ENCODE peak calls at places on chromosomes 16 and 17, in four cellular contexts. X is spleen, T is sigmoid colon, G is prostate gland. V is an unnamed sample.

GRCh38 chr17:35809855-35810461 is 674 bp downstream of the TAF15 start:
- DNase-seq in X (no peak), T (no peak), G (no peak), V (no peak)

GRCh38 chr16:58652741-58653140 is 23.1 kb upstream of the CNOT1 start:
- DNase-seq in X (no peak), T (no peak), G (no peak), V (no peak)

GRCh38 chr17:37693328-37693727 is 50.1 kb upstream of the DDX52 start:
- DNase-seq in X (no peak), T (peak; percentile 40), G (no peak), V (no peak)

GRCh38 chr16:16045879-16046278 is 96.5 kb downstream of the ABCC1 start:
- DNase-seq in X (no peak), T (no peak), G (no peak), V (no peak)

GRCh38 chr17:61460796-61461585 is 8.8 kb downstream of the TBX4 start:
- DNase-seq in X (no peak), T (peak; percentile 38), G (no peak), V (no peak)

GRCh38 chr17:869567-870530 is 87.7 kb downstream of the MRM3 start:
- DNase-seq in X (no peak), T (peak; percentile 89), G (peak; percentile 55), V (no peak)

GRCh38 chr16:85571813-85572619 is 41.1 kb upstream of the GSE1 start:
- DNase-seq in X (no peak), T (no peak), G (no peak), V (no peak)

GRCh38 chr16:27441998-27442397 is 40.0 kb downstream of the IL21R start:
- DNase-seq in X (peak; percentile 28), T (peak; percentile 12), G (no peak), V (no peak)

GRCh38 chr17:9402590-9403199 is 172.9 kb downstream of the STX8 start:
- DNase-seq in X (no peak), T (no peak), G (no peak), V (peak; percentile 22)

GRCh38 chr17:55632893-55633292 is 89.8 kb downstream of the TMEM100 start:
- DNase-seq in X (no peak), T (no peak), G (no peak), V (no peak)

GRCh38 chr17:55845385-55845784 is 94.5 kb downstream of the PCTP start:
- DNase-seq in X (peak; percentile 74), T (peak; percentile 82), G (peak; percentile 20), V (peak; percentile 33)

GRCh38 chr16:66878067-66878466 is 2.2 kb upstream of the PDP2 start:
- DNase-seq in X (no peak), T (no peak), G (no peak), V (peak; percentile 58)

GRCh38 chr16:49466529-49466831 is 92.9 kb downstream of the C16orf78 start:
- DNase-seq in X (peak; percentile 9), T (peak; percentile 25), G (no peak), V (no peak)

GRCh38 chr16:31149332-31149731 is 534 bp downstream of the PRSS36 start:
- DNase-seq in X (no peak), T (no peak), G (no peak), V (no peak)

GRCh38 chr17:19413725-19414124 is 2.7 kb downstream of the RNF112 start:
- DNase-seq in X (no peak), T (no peak), G (no peak), V (no peak)

GRCh38 chr16:70349783-70350182 is 3.1 kb downstream of the DDX19A start:
- DNase-seq in X (no peak), T (no peak), G (no peak), V (no peak)

GRCh38 chr17:76940738-76941350 is 72.6 kb downstream of the MGAT5B start:
- DNase-seq in X (no peak), T (no peak), G (no peak), V (no peak)

GRCh38 chr16:80463303-80463702 is 77.5 kb upstream of the DYNLRB2 start:
- DNase-seq in X (no peak), T (no peak), G (no peak), V (no peak)

GRCh38 chr16:7791191-7791590 is 458.5 kb downstream of the RBFOX1 start:
- DNase-seq in X (no peak), T (no peak), G (no peak), V (no peak)

GRCh38 chr17:38602453-38602852 is 3.3 kb downstream of the SRCIN1 start:
- DNase-seq in X (no peak), T (no peak), G (no peak), V (no peak)

GRCh38 chr17:57604771-57605733 is 140.0 kb downstream of the CCDC182 start:
- DNase-seq in X (peak; percentile 90), T (peak; percentile 84), G (peak; percentile 49), V (peak; percentile 65)

GRCh38 chr16:14181371-14182050 is 110.4 kb downstream of the MRTFB start:
- DNase-seq in X (no peak), T (no peak), G (no peak), V (no peak)

GRCh38 chr17:13420294-13421277 is 181.1 kb downstream of the HS3ST3A1 start:
- DNase-seq in X (no peak), T (no peak), G (no peak), V (no peak)

GRCh38 chr16:74623214-74623842 is 16.4 kb upstream of the GLG1 start:
- DNase-seq in X (no peak), T (no peak), G (no peak), V (no peak)

GRCh38 chr17:20171741-20172377 is 162.7 kb downstream of the SPECC1 start:
- DNase-seq in X (no peak), T (no peak), G (no peak), V (peak; percentile 16)

GRCh38 chr17:71633391-71633849 is 487.4 kb upstream of the SOX9 start:
- DNase-seq in X (no peak), T (no peak), G (peak; percentile 33), V (no peak)

GRCh38 chr16:65662236-65662635 is 540.4 kb upstream of the CDH11 start:
- DNase-seq in X (no peak), T (no peak), G (no peak), V (no peak)

GRCh38 chr17:76523084-76524037 is 14.1 kb downstream of the CYGB start:
- DNase-seq in X (peak; percentile 97), T (peak; percentile 85), G (no peak), V (peak; percentile 78)

GRCh38 chr16:660132-660458 is 7.8 kb upstream of the RHOT2 start:
- DNase-seq in X (no peak), T (no peak), G (no peak), V (no peak)

GRCh38 chr17:75518201-75518600 is 1.9 kb downstream of the TSEN54 start:
- DNase-seq in X (no peak), T (no peak), G (no peak), V (no peak)

GRCh38 chr17:72270530-72270929 is 149.7 kb downstream of the SOX9 start:
- DNase-seq in X (no peak), T (no peak), G (peak; percentile 64), V (no peak)

GRCh38 chr16:55499951-55500350 is 8.9 kb upstream of the LPCAT2 start:
- DNase-seq in X (no peak), T (peak; percentile 46), G (no peak), V (no peak)

GRCh38 chr17:27226611-27227234 is 67.2 kb upstream of the WSB1 start:
- DNase-seq in X (no peak), T (no peak), G (no peak), V (peak; percentile 55)

GRCh38 chr17:77498056-77498785 is 357.5 kb downstream of the SEC14L1 start:
- DNase-seq in X (peak; percentile 56), T (peak; percentile 61), G (no peak), V (no peak)

DNA sequence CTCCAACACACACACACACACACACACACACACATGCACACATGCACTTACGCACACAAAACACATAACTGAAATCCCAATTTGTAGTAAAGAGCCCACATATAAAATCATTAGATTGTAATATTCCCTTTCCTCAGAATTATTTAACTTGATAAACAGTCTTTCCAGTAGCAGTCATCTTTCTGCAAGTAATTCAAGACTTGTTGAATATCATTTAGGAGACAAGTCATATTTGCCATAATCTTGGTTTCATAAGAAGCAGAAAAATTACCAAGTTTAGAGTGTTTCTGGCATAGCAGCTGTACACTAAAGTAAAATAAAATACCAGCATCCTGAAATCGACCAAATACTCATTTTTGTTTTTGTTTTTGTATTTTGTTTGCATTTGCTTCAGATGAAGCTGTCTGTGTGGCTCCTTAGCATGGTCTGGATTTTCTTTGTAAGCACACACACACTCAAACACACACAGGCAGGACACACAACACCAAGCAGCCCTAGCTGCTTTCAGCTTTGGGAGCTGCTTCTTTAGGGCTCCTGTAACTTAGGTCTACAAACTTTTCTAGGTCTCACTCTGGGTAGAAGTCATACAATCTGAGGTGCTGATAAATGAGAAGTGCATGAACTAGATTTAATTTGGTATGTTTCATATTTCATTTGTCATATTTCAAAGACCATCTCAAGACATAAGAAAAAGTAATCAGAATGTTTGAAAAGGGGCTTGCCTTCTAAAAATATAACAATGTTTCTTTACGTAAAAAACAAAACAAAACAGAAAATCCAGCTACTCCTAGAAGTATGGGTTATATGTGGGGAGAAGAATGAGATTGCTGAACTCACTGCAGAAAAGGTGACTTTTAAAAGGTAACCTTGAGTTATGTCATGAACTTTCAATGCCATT is 3.0 kb downstream of the SALL1 start:
- DNase-seq in X (no peak), T (no peak), G (no peak), V (no peak)
- H3K4me3 ChIP-seq in X (no peak overlapping the region), T (no peak overlapping the region), G (no peak overlapping the region), V (no peak overlapping the region)

GRCh38 chr16:51133130-51133529 is 17.9 kb downstream of the SALL1 start:
- DNase-seq in X (no peak), T (no peak), G (no peak), V (no peak)

GRCh38 chr16:51131619-51132018 is 19.5 kb downstream of the SALL1 start:
- DNase-seq in X (no peak), T (no peak), G (no peak), V (no peak)

GRCh38 chr16:51125992-51126391 is 25.1 kb downstream of the SALL1 start:
- DNase-seq in X (no peak), T (no peak), G (no peak), V (no peak)

GRCh38 chr16:51132484-51132883 is 18.6 kb downstream of the SALL1 start:
- DNase-seq in X (no peak), T (no peak), G (no peak), V (no peak)

DNA sequence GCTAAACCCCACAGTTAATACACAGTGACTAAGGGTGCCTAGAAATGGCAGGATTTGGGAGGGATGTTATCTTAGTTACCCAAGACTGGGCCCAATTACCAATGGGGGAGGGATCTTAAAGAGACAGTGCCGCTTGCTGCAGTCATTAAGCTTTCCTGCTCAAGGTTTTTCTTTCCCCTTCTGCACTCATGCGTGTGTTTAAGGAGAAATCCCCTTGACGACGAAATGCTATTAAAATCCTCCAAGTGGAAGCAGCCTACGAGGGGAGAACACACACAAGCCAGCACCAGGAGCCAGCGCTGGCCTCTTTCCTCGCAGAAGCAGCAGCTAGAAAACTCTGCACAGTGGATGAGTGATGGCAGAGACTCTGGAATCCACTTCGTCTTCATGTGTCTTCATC is 22.0 kb downstream of the SALL1 start:
- DNase-seq in X (no peak), T (no peak), G (no peak), V (no peak)
- TF ChIP-seq POLR2A in X (no peak), T (no peak), G (no peak), V (no peak)

DNA sequence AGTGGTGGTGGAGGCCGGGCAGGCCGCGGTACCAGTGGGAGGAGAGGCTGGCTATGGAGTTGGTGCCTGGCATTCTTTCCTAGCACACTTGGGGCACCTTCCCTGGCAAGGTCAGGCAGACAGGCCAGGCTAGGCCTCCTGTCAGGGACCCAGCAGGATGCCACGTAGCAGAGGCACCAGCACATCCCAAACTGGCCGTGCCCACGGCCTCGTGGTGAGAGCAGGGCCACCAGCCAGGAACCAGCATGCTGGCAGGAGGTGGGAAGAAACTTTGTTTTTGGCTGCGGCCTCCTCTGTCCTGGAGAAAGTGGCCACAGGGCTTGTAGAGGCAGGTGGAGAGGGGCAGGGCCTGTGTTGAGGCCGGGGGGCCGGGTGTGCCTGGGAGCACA is 57.6 kb upstream of the CBFA2T3 start:
- DNase-seq in X (peak; percentile 61), T (no peak), G (no peak), V (no peak)
- H3K4me1 ChIP-seq in X (no peaks in the 10 kb centered on the region), T (no peaks in the 10 kb centered on the region), G (no peaks in the 10 kb centered on the region), V (no peaks in the 10 kb centered on the region)

GRCh38 chr16:51155199-51155607 is 4.1 kb upstream of the SALL1 start:
- DNase-seq in X (no peak), T (no peak), G (no peak), V (no peak)
- H3K4me3 ChIP-seq in X (peak overlapping the region; percentile 35), T (peak overlapping the region; percentile 23), G (no peak overlapping the region), V (no peak overlapping the region)

V was measured in body of pancreas.